ENCODE peak calls at places on chromosomes 5 and 9, in five cellular contexts. V, F, T, M and X are unnamed samples.

GRCh38 chr9:109315889-109316640 is 4.8 kb downstream of the EPB41L4B start:
- DNase-seq in T (no peak), M (peak), F (no peak), V (no peak), X (peak)

GRCh38 chr9:93517331-93517730 is 59.1 kb upstream of the PHF2 start:
- DNase-seq in V (no peak), M (no peak), T (no peak), F (no peak), X (no peak)

GRCh38 chr5:73493421-73493820 is 4.8 kb upstream of the BTF3 start:
- DNase-seq in T (no peak), V (no peak), M (no peak), F (no peak), X (no peak)

GRCh38 chr5:154260224-154260859 is 69.8 kb downstream of the GALNT10 start:
- DNase-seq in V (no peak), T (no peak), M (no peak), F (no peak), X (no peak)

GRCh38 chr5:159402328-159402727 is 72.0 kb upstream of the IL12B start:
- DNase-seq in T (no peak), F (no peak), M (no peak), V (no peak), X (no peak)

GRCh38 chr5:130386155-130386554 is 481.9 kb downstream of the CHSY3 start:
- DNase-seq in F (no peak), T (no peak), M (no peak), V (no peak), X (no peak)

GRCh38 chr9:98808411-98808815 is 943 bp downstream of the GALNT12 start:
- DNase-seq in V (peak), M (peak), F (no peak), T (no peak), X (no peak)

GRCh38 chr9:100674419-100675122 is 96.7 kb downstream of the CAVIN4 start:
- DNase-seq in F (peak), T (no peak), M (no peak), V (no peak), X (peak)

GRCh38 chr9:109907400-109907799 is 127.4 kb downstream of the PALM2AKAP2 start:
- DNase-seq in T (no peak), F (no peak), M (peak), V (no peak), X (no peak)

GRCh38 chr5:74326571-74327338 is 313.8 kb downstream of the ENC1 start:
- DNase-seq in F (peak), T (peak), M (peak), V (no peak), X (no peak)

GRCh38 chr9:97502222-97502983 is 937 bp downstream of the TMOD1 start:
- DNase-seq in F (no peak), M (peak), V (no peak), T (no peak), X (no peak)

GRCh38 chr9:104906441-104907277 is 21.3 kb downstream of the ABCA1 start:
- DNase-seq in M (no peak), F (no peak), V (no peak), T (no peak), X (no peak)

GRCh38 chr5:129996896-129997295 is 92.6 kb downstream of the CHSY3 start:
- DNase-seq in V (no peak), F (no peak), M (no peak), T (no peak), X (no peak)

GRCh38 chr5:9781275-9781674 is 151.1 kb upstream of the TAS2R1 start:
- DNase-seq in M (no peak), T (no peak), V (no peak), F (no peak), X (no peak)

GRCh38 chr5:20041326-20041977 is 53.5 kb upstream of the CDH18 start:
- DNase-seq in V (no peak), F (no peak), M (no peak), T (no peak), X (no peak)